ENCODE peak calls at places on chromosomes 7 and 10, in six cellular contexts. B is H9; L is stimulated activated CD8-positive, alpha-beta memory T cell treated with anti-CD3 and anti-CD28 coated beads, Interleukin-15, amount 100 ng/mL, for 24 hours; V is tibial nerve; I is H54; M is DND-41. K is an unnamed sample.

GRCh38 chr10:119637631-119638030 is 13.5 kb upstream of the BAG3 start:
- DNase-seq in B (no peak), L (no peak), V (no peak), I (no peak), M (no peak), K (no peak)

GRCh38 chr7:121139427-121139826 is 150.9 kb downstream of the CPED1 start:
- DNase-seq in B (no peak), L (no peak), V (no peak), I (no peak), M (no peak), K (no peak)

GRCh38 chr10:129788211-129788610 is 175.9 kb downstream of the EBF3 start:
- DNase-seq in B (no peak), L (no peak), V (no peak), I (no peak), M (no peak), K (no peak)

GRCh38 chr7:77796960-77797359 is 1.3 kb downstream of the TMEM60 start:
- DNase-seq in B (no peak), L (no peak), V (no peak), I (no peak), M (no peak), K (no peak)

GRCh38 chr7:109879429-109879828 is 1211.5 kb upstream of the LRRN3 start:
- DNase-seq in B (no peak), L (no peak), V (no peak), I (no peak), M (no peak), K (no peak)

GRCh38 chr10:23370106-23370505 is 25.5 kb upstream of the C10orf67 start:
- DNase-seq in B (no peak), L (no peak), V (no peak), I (no peak), M (no peak), K (no peak)

GRCh38 chr10:58781873-58782488 is 269.3 kb downstream of the BICC1 start:
- DNase-seq in B (no peak), L (no peak), V (peak), I (no peak), M (no peak), K (peak)

GRCh38 chr7:99843808-99844207 is 16.0 kb downstream of the CYP3A43 start:
- DNase-seq in B (no peak), L (no peak), V (no peak), I (no peak), M (no peak), K (no peak)

GRCh38 chr7:96447109-96447645 is 125.3 kb upstream of the SLC25A13 start:
- DNase-seq in B (no peak), L (no peak), V (no peak), I (no peak), M (no peak), K (no peak)

GRCh38 chr10:74034301-74034700 is 36.4 kb downstream of the VCL start:
- DNase-seq in B (no peak), L (no peak), V (no peak), I (no peak), M (no peak), K (no peak)

GRCh38 chr7:20839196-20839735 is 52.6 kb upstream of the SP8 start:
- DNase-seq in B (no peak), L (no peak), V (no peak), I (no peak), M (no peak), K (no peak)

GRCh38 chr7:96121752-96122151 is 200.1 kb downstream of the SLC25A13 start:
- DNase-seq in B (no peak), L (no peak), V (no peak), I (no peak), M (no peak), K (no peak)

GRCh38 chr7:835491-836401 is 3.5 kb downstream of the SUN1 start:
- DNase-seq in B (no peak), L (no peak), V (no peak), I (no peak), M (no peak), K (peak)

GRCh38 chr10:95339863-95340262 is 49.1 kb upstream of the PDLIM1 start:
- DNase-seq in B (no peak), L (no peak), V (no peak), I (no peak), M (no peak), K (no peak)

GRCh38 chr10:110269641-110270318 is 34.9 kb downstream of the SMNDC1 start:
- DNase-seq in B (no peak), L (no peak), V (peak), I (no peak), M (no peak), K (no peak)

GRCh38 chr7:135976312-135977019 is 693 bp downstream of the MTPN start:
- DNase-seq in B (peak), L (no peak), V (no peak), I (no peak), M (no peak), K (peak)

GRCh38 chr10:52774600-52775106 is 2.1 kb upstream of the MBL2 start:
- DNase-seq in B (no peak), L (no peak), V (no peak), I (no peak), M (no peak), K (no peak)